ENCODE peak calls at places on chromosomes 11 and 22, in four cellular contexts. One of them, this sample, is unnamed.

GRCh38 chr11:125053167-125053566 is 9.9 kb upstream of the SLC37A2 start:
- DNase-seq in lung: no peak
- DNase-seq in fibroblast of mammary gland: peak; percentile 13
- DNase-seq in colonic mucosa: no peak
- DNase-seq in this sample: no peak

GRCh38 chr11:17767301-17767885 is 32.8 kb downstream of the KCNC1 start:
- DNase-seq in lung: no peak
- DNase-seq in fibroblast of mammary gland: peak; percentile 26
- DNase-seq in colonic mucosa: no peak
- DNase-seq in this sample: no peak

GRCh38 chr11:10522921-10523320 is 18.1 kb downstream of the RNF141 start:
- DNase-seq in lung: no peak
- DNase-seq in fibroblast of mammary gland: no peak
- DNase-seq in colonic mucosa: no peak
- DNase-seq in this sample: no peak

GRCh38 chr22:43848366-43849171 is 13.7 kb downstream of the SULT4A1 start:
- DNase-seq in lung: no peak
- DNase-seq in fibroblast of mammary gland: peak; percentile 22
- DNase-seq in colonic mucosa: no peak
- DNase-seq in this sample: no peak

GRCh38 chr11:126345759-126346585 is 9.5 kb upstream of the ST3GAL4 start:
- DNase-seq in lung: no peak
- DNase-seq in fibroblast of mammary gland: peak; percentile 88
- DNase-seq in colonic mucosa: peak; percentile 37
- DNase-seq in this sample: no peak

GRCh38 chr11:100356035-100356434 is 331.1 kb upstream of the ARHGAP42 start:
- DNase-seq in lung: no peak
- DNase-seq in fibroblast of mammary gland: no peak
- DNase-seq in colonic mucosa: no peak
- DNase-seq in this sample: no peak

GRCh38 chr11:36431429-36432092 is 78.5 kb downstream of the TRAF6 start:
- DNase-seq in lung: peak; percentile 60
- DNase-seq in fibroblast of mammary gland: peak; percentile 95
- DNase-seq in colonic mucosa: no peak
- DNase-seq in this sample: no peak

GRCh38 chr22:36419912-36420882 is 32.4 kb upstream of the MYH9 start:
- DNase-seq in lung: no peak
- DNase-seq in fibroblast of mammary gland: peak; percentile 13
- DNase-seq in colonic mucosa: no peak
- DNase-seq in this sample: no peak

GRCh38 chr22:28702891-28703290 is 23.3 kb upstream of the TTC28 start:
- DNase-seq in lung: no peak
- DNase-seq in fibroblast of mammary gland: no peak
- DNase-seq in colonic mucosa: no peak
- DNase-seq in this sample: no peak

GRCh38 chr11:111606986-111607385 is 4.7 kb downstream of the SIK2 start:
- DNase-seq in lung: no peak
- DNase-seq in fibroblast of mammary gland: no peak
- DNase-seq in colonic mucosa: no peak
- DNase-seq in this sample: no peak

GRCh38 chr22:37659066-37659896 is 758 bp downstream of the PDXP start:
- DNase-seq in lung: no peak
- DNase-seq in fibroblast of mammary gland: no peak
- DNase-seq in colonic mucosa: peak; percentile 85
- DNase-seq in this sample: peak; percentile 82

GRCh38 chr11:86101941-86102407 is 33.1 kb upstream of the PICALM start:
- DNase-seq in lung: no peak
- DNase-seq in fibroblast of mammary gland: peak; percentile 45
- DNase-seq in colonic mucosa: no peak
- DNase-seq in this sample: no peak

GRCh38 chr11:113477321-113477720 is 2.1 kb upstream of the DRD2 start:
- DNase-seq in lung: no peak
- DNase-seq in fibroblast of mammary gland: no peak
- DNase-seq in colonic mucosa: no peak
- DNase-seq in this sample: peak; percentile 32

GRCh38 chr22:33717694-33718396 is 202.4 kb downstream of the LARGE1 start:
- DNase-seq in lung: no peak
- DNase-seq in fibroblast of mammary gland: no peak
- DNase-seq in colonic mucosa: no peak
- DNase-seq in this sample: no peak

GRCh38 chr11:126969865-126970479 is 30.6 kb downstream of the KIRREL3 start:
- DNase-seq in lung: no peak
- DNase-seq in fibroblast of mammary gland: peak; percentile 38
- DNase-seq in colonic mucosa: no peak
- DNase-seq in this sample: no peak

GRCh38 chr11:109972939-109973338 is 120.3 kb upstream of the ZC3H12C start:
- DNase-seq in lung: no peak
- DNase-seq in fibroblast of mammary gland: no peak
- DNase-seq in colonic mucosa: no peak
- DNase-seq in this sample: no peak

GRCh38 chr11:65643971-65644370 is 6.1 kb downstream of the SIPA1 start:
- DNase-seq in lung: no peak
- DNase-seq in fibroblast of mammary gland: no peak
- DNase-seq in colonic mucosa: no peak
- DNase-seq in this sample: no peak

GRCh38 chr11:128052912-128053641 is 534.3 kb downstream of the ETS1 start:
- DNase-seq in lung: no peak
- DNase-seq in fibroblast of mammary gland: peak; percentile 76
- DNase-seq in colonic mucosa: no peak
- DNase-seq in this sample: no peak

GRCh38 chr11:61966673-61967176 is 709 bp downstream of the FTH1 start:
- DNase-seq in lung: no peak
- DNase-seq in fibroblast of mammary gland: no peak
- DNase-seq in colonic mucosa: peak; percentile 47
- DNase-seq in this sample: peak; percentile 78

GRCh38 chr11:8309311-8309710 is 45.6 kb upstream of the LMO1 start:
- DNase-seq in lung: no peak
- DNase-seq in fibroblast of mammary gland: no peak
- DNase-seq in colonic mucosa: no peak
- DNase-seq in this sample: no peak

GRCh38 chr11:57340228-57340627 is 2.1 kb downstream of the P2RX3 start:
- DNase-seq in lung: no peak
- DNase-seq in fibroblast of mammary gland: peak; percentile 42
- DNase-seq in colonic mucosa: no peak
- DNase-seq in this sample: no peak

GRCh38 chr11:59429924-59430516 is 3.8 kb upstream of the OR5A2 start:
- DNase-seq in lung: peak; percentile 31
- DNase-seq in fibroblast of mammary gland: peak; percentile 58
- DNase-seq in colonic mucosa: peak; percentile 49
- DNase-seq in this sample: no peak

GRCh38 chr11:101428918-101429317 is 154.9 kb downstream of the TRPC6 start:
- DNase-seq in lung: no peak
- DNase-seq in fibroblast of mammary gland: peak; percentile 38
- DNase-seq in colonic mucosa: no peak
- DNase-seq in this sample: no peak
- TF ChIP-seq CTCF in lung: no peak
- TF ChIP-seq CTCF in fibroblast of mammary gland: peak; percentile 56
- TF ChIP-seq CTCF in colonic mucosa: peak; percentile 36
- TF ChIP-seq CTCF in this sample: peak; percentile 62

GRCh38 chr11:810040-810567 is 337 bp downstream of the RPLP2 start:
- DNase-seq in lung: no peak
- DNase-seq in fibroblast of mammary gland: no peak
- DNase-seq in colonic mucosa: no peak
- DNase-seq in this sample: no peak
- TF ChIP-seq CTCF in lung: no peak
- TF ChIP-seq CTCF in fibroblast of mammary gland: no peak
- TF ChIP-seq CTCF in colonic mucosa: no peak
- TF ChIP-seq CTCF in this sample: peak; percentile 7

DNA sequence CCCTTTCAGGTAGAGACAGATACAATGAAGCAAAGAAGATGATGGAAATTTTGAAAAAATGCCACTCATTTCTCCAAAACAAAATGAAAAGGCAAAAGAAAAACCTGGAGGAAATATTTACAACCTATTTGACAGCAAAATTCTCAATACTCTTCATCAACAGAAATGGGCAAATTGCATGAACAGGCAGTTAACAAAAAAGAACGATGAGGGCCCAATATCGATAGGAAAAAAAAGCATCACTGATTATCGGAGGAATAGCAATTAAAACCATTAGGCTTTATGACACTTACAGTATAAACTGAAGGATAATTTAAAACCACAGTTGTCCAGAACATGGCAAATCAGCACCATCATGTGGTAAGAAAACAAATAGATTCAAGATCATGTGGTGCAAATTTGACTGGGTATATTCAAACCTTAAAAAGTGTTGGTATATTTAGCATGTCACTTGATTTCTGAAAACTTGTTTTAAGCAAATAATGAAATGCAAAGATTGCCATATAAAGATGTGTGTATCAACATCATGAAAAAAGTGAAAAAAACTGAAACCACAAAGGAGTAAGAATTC is 222.9 kb downstream of the BRD1 start:
- DNase-seq in lung: no peak
- DNase-seq in fibroblast of mammary gland: no peak
- DNase-seq in colonic mucosa: no peak
- DNase-seq in this sample: no peak
- TF ChIP-seq CTCF in lung: no peak
- TF ChIP-seq CTCF in fibroblast of mammary gland: no peak
- TF ChIP-seq CTCF in colonic mucosa: no peak
- TF ChIP-seq CTCF in this sample: no peak

DNA sequence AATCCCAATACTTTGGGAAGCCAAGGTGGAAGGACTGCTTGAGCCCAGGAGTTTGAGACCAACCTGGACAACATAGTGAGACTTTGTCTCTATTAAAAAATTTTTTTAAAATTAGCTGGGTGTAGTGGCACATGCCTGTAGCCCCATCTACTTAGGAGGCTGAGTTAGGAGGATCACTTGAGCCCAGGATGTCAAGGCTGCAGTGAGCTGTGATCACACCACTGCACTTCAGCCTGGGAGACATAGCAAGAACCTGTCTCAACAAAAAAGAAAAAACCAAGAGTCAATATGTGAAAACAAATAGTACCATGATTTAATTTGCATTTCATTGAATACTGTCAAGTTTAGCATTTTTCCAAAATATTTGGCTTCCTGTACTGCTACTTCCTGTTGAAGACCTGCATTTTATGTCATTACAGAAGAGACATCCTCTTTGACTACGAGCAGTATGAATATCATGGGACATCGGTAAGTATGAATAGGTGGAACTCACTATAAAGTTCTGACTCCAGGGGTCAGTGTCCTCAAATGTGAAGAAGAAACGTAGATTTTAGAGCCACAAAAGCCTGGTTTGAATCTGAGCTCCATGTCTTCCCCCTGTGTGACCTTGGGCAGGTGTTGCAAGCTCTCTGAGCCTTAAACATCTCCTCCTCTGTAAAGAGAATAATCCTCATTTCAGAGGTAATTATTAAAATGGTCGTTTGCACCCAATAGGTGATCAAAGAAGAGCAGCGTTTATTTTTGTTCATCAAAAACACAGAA is 16.0 kb downstream of the CDC45 start:
- DNase-seq in lung: no peak
- DNase-seq in fibroblast of mammary gland: peak; percentile 45
- DNase-seq in colonic mucosa: no peak
- DNase-seq in this sample: no peak
- TF ChIP-seq CTCF in lung: peak; percentile 6
- TF ChIP-seq CTCF in fibroblast of mammary gland: peak; percentile 20
- TF ChIP-seq CTCF in colonic mucosa: no peak
- TF ChIP-seq CTCF in this sample: peak; percentile 52

DNA sequence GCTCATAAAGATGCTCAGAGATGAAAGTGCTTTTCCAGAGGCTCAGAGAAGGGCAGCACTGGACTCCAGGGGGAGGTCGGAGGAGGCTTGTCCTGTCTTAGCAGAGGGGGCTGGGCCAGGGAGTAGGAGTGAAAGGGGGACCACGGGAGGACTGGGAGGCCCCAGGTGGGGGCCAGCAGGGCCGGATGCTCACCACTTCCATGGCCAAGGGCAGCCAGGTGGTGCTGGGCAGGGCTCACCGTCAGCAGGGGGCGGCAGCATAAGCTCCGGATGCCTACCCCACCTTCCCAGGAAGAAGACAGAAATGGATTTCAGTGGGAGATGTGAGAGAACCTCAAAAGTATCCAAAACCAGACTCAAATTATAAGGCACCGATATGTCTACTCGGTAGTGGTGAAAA is 11.0 kb downstream of the RAB36 start:
- DNase-seq in lung: no peak
- DNase-seq in fibroblast of mammary gland: no peak
- DNase-seq in colonic mucosa: no peak
- DNase-seq in this sample: no peak
- TF ChIP-seq CTCF in lung: no peak
- TF ChIP-seq CTCF in fibroblast of mammary gland: no peak
- TF ChIP-seq CTCF in colonic mucosa: no peak
- TF ChIP-seq CTCF in this sample: no peak

GRCh38 chr11:6297831-6298230 is 22.5 kb downstream of the CAVIN3 start:
- DNase-seq in lung: no peak
- DNase-seq in fibroblast of mammary gland: peak; percentile 14
- DNase-seq in colonic mucosa: no peak
- DNase-seq in this sample: no peak
- TF ChIP-seq CTCF in lung: no peak
- TF ChIP-seq CTCF in fibroblast of mammary gland: peak; percentile 58
- TF ChIP-seq CTCF in colonic mucosa: no peak
- TF ChIP-seq CTCF in this sample: peak; percentile 61

DNA sequence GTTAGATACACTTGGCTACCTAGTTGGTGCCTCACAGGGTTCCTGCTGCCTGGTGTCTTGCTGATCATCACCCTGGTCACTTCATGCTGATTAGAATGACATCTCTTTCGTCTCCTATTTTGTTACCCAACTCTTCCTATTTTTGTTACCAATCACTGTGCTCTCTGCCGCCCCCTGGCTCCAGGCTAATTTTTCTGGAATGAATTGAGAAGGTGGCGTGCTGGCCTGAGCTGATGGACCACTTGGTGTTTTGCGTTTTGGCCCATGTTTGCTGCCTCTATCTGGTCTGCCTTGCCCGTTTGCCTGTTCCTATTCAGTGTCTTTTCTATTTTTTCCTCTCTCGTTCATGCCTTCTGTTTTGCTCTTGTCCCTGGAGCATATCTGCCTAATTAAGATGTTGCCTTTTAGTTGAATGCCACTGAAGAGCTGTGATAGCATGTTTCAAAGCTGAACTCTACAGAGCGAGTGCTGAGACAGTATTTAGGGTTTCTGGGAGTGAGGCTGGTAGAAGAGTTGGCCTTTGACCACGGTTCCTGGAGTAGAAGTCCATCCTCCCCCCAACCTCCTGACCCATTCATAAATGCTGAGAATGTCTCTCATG is 5.9 kb upstream of the ATF4 start:
- DNase-seq in lung: no peak
- DNase-seq in fibroblast of mammary gland: peak; percentile 44
- DNase-seq in colonic mucosa: peak; percentile 74
- DNase-seq in this sample: no peak
- TF ChIP-seq CTCF in lung: peak; percentile 56
- TF ChIP-seq CTCF in fibroblast of mammary gland: peak; percentile 78
- TF ChIP-seq CTCF in colonic mucosa: peak; percentile 61
- TF ChIP-seq CTCF in this sample: peak; percentile 81